ENCODE peak calls at places on chromosomes 13 and 19, in seven cellular contexts. D is left lung, H is adrenal gland, F is HCT116, I is thoracic aorta, J is mesendoderm, T is testis. L is an unnamed sample. For H3K4me1, the result is how much of the 10 kb centered on the place peaks cover.

GRCh38 chr13:23844132-23844531 is 45.1 kb downstream of the MIPEP start:
- DNase-seq in D (no peak), H (no peak), F (no peak), T (no peak), I (no peak), J (no peak), L (no peak)

GRCh38 chr19:794989-795658 is 2.1 kb upstream of the PTBP1 start:
- DNase-seq in I (no peak), J (no peak), H (no peak), T (no peak), D (no peak), F (no peak), L (no peak)

GRCh38 chr13:98525852-98526512 is 50.9 kb downstream of the STK24 start:
- DNase-seq in F (no peak), T (no peak), H (no peak), J (no peak), D (no peak), I (no peak), L (no peak)

GRCh38 chr13:37914781-37915391 is 45.3 kb upstream of the TRPC4 start:
- DNase-seq in I (no peak), T (no peak), F (no peak), D (no peak), H (no peak), J (peak), L (no peak)

GRCh38 chr13:28865951-28866350 is 45.8 kb downstream of the MTUS2 start:
- DNase-seq in I (no peak), H (no peak), F (no peak), D (no peak), J (no peak), T (no peak), L (no peak)

GRCh38 chr13:53201454-53202225 is 173.0 kb downstream of the OLFM4 start:
- DNase-seq in H (no peak), J (peak), T (peak), I (no peak), F (no peak), D (no peak), L (peak)

GRCh38 chr13:28031220-28031903 is 42.9 kb upstream of the URAD start:
- DNase-seq in I (no peak), H (peak), J (no peak), T (no peak), F (no peak), D (peak), L (no peak)

GRCh38 chr13:36778083-36778671 is 40.8 kb upstream of the RFXAP start:
- DNase-seq in J (peak), H (no peak), T (no peak), I (no peak), F (no peak), D (no peak), L (no peak)

GRCh38 chr13:22387899-22388298 is 717.0 kb downstream of the FGF9 start:
- DNase-seq in F (no peak), T (no peak), D (no peak), H (peak), J (no peak), I (no peak), L (no peak)

GRCh38 chr19:2661615-2662014 is 40.9 kb downstream of the GNG7 start:
- DNase-seq in D (no peak), T (no peak), H (no peak), J (peak), F (peak), I (no peak), L (no peak)

GRCh38 chr19:14411161-14411560 is 8.0 kb downstream of the DDX39A start:
- DNase-seq in J (no peak), I (no peak), F (no peak), T (no peak), H (no peak), D (no peak), L (no peak)
- H3K27ac ChIP-seq in J (no peak), I (no peak), F (no peak), T (no peak), H (no peak), D (no peak), L (no peak)

DNA sequence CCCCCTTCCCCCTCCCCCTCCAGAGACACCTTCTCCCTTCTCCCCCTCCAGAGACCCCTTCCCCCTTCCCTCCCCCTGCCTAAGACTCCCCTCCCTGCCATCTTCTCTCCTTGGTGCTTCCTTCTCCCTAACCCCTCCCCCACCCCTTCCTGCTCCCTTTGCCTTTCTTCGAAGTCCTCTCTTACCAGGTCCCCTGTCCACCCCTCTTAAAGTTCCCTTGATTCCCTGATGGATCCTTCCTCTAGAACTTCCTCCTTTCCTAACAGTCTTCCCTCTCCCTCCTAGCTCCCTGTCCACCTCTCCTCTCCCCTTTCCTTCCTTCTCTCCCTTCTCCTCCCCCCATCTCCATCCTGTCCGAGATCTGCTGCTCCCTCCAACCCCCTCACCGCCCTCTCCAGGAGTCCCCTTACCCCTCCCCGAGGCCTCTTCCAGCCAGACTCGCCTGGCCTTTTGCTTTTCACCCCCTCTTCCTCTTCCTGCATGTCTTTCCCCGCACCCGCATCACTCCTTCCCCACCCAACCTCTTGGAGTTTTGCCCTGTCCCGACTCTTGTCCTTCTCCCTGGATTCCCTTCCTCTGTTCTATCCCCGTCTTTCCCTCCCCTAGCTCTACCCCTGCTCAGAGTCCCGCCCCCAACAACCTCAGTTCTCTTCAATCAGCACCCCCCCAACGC is 3.1 kb downstream of the TNFSF9 start:
- DNase-seq in D (no peak), J (peak), T (no peak), F (no peak), H (no peak), I (no peak), L (no peak)
- H3K4me3 ChIP-seq in D (no peak), J (no peak), T (no peak), F (no peak), H (no peak), I (no peak), L (no peak)

DNA sequence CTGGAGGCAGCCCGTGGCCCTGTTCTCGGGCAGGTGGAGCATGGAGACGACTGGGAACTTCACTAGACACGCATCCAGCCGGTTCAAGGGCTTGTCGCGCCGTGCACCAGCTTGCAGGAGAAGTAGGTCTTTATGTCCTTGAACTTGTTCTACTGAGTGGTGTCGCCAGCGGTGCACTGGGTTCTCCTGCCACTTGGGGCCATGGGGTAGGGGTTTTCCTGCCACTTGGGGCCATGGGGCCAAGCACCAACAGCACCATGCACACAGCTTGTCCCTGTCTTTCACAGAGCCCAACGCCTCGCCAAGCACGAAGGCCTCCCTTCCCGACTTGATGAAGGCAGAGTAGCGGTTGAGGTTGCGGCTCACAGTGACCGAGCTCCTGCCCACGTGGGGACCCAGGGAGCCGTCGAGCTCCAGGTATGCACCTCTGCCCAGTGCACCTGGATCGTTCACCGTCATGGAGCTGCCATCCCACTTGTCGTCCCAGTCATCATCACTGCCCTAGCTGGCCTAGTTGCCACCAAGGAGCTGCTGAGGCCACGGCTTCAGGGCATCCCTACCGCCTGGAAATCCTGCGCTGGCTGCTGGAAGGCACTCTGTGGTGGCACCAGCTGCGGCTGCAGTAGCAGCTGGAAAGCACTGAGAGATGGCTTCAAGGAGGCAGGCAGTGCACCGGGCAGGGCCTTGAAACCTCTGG is 40.5 kb upstream of the TPM4 start:
- DNase-seq in T (no peak), F (no peak), I (no peak), D (no peak), J (no peak), H (no peak), L (no peak)
- H3K4me1 ChIP-seq in T (under half), F (under half), I (under half), D (under half), J (under half), H (under half), L (under half)

DNA sequence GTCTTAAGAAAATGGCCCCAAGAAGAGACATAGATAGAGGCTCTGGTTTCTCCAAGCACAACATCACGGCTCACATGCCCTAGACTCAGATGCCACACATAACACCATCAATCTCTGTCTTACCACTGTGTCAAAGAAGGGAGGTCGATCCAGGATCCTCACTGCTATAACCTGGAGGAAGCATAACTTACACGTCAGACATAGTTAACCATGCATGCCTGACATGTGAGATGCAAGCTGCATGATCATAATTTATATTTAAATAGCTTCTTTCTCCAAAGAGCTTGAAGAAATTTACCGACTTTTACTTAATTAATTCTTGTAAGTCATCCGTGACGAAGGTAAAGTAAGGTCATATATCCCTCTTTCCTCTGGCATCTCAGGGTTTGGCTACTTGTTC is 205.8 kb downstream of the LHFPL6 start:
- DNase-seq in H (no peak), J (no peak), I (no peak), D (no peak), F (no peak), T (no peak), L (no peak)
- H3K27ac ChIP-seq in H (no peak), J (no peak), I (peak), D (no peak), F (no peak), T (peak), L (no peak)